ENCODE peak calls at places on chromosomes 13 and 19, in eight cellular contexts. One of them, this sample, is unnamed.

GRCh38 chr19:50796128-50796633 is 6.0 kb downstream of the ACP4 start:
- DNase-seq in thyroid gland: no peak
- DNase-seq in testis: no peak
- DNase-seq in heart left ventricle: no peak
- DNase-seq in Peyer's patch: no peak
- DNase-seq in ovary: no peak
- DNase-seq in transverse colon: no peak
- DNase-seq in suprapubic skin: no peak
- DNase-seq in this sample: no peak

GRCh38 chr19:55443045-55443823 is at the start of gene SHISA7:
- DNase-seq in thyroid gland: no peak
- DNase-seq in testis: no peak
- DNase-seq in heart left ventricle: no peak
- DNase-seq in Peyer's patch: no peak
- DNase-seq in ovary: no peak
- DNase-seq in transverse colon: no peak
- DNase-seq in suprapubic skin: no peak
- DNase-seq in this sample: no peak

GRCh38 chr19:18507021-18507726 is 14.7 kb downstream of the ELL start:
- DNase-seq in thyroid gland: no peak
- DNase-seq in testis: no peak
- DNase-seq in heart left ventricle: peak; percentile 59
- DNase-seq in Peyer's patch: no peak
- DNase-seq in ovary: no peak
- DNase-seq in transverse colon: peak; percentile 63
- DNase-seq in suprapubic skin: no peak
- DNase-seq in this sample: peak; percentile 68

GRCh38 chr13:51243227-51243626 is 21.0 kb downstream of the FAM124A start:
- DNase-seq in thyroid gland: no peak
- DNase-seq in testis: no peak
- DNase-seq in heart left ventricle: no peak
- DNase-seq in Peyer's patch: no peak
- DNase-seq in ovary: no peak
- DNase-seq in transverse colon: no peak
- DNase-seq in suprapubic skin: no peak
- DNase-seq in this sample: no peak

GRCh38 chr13:32032780-32033179 is 1.2 kb downstream of the FRY start:
- DNase-seq in thyroid gland: no peak
- DNase-seq in testis: no peak
- DNase-seq in heart left ventricle: no peak
- DNase-seq in Peyer's patch: no peak
- DNase-seq in ovary: no peak
- DNase-seq in transverse colon: no peak
- DNase-seq in suprapubic skin: no peak
- DNase-seq in this sample: no peak

GRCh38 chr19:5329141-5329540 is 11.5 kb downstream of the PTPRS start:
- DNase-seq in thyroid gland: no peak
- DNase-seq in testis: no peak
- DNase-seq in heart left ventricle: no peak
- DNase-seq in Peyer's patch: no peak
- DNase-seq in ovary: no peak
- DNase-seq in transverse colon: no peak
- DNase-seq in suprapubic skin: no peak
- DNase-seq in this sample: no peak

GRCh38 chr13:43905435-43906031 is 25.8 kb downstream of the LACC1 start:
- DNase-seq in thyroid gland: peak; percentile 13
- DNase-seq in testis: peak; percentile 67
- DNase-seq in heart left ventricle: no peak
- DNase-seq in Peyer's patch: no peak
- DNase-seq in ovary: peak; percentile 44
- DNase-seq in transverse colon: no peak
- DNase-seq in suprapubic skin: no peak
- DNase-seq in this sample: peak; percentile 40

GRCh38 chr13:20608438-20609020 is 41.6 kb downstream of the IFT88 start:
- DNase-seq in thyroid gland: peak; percentile 35
- DNase-seq in testis: no peak
- DNase-seq in heart left ventricle: no peak
- DNase-seq in Peyer's patch: no peak
- DNase-seq in ovary: no peak
- DNase-seq in transverse colon: no peak
- DNase-seq in suprapubic skin: no peak
- DNase-seq in this sample: no peak

GRCh38 chr13:93260591-93260990 is 34.0 kb downstream of the GPC6 start:
- DNase-seq in thyroid gland: no peak
- DNase-seq in testis: no peak
- DNase-seq in heart left ventricle: no peak
- DNase-seq in Peyer's patch: no peak
- DNase-seq in ovary: no peak
- DNase-seq in transverse colon: no peak
- DNase-seq in suprapubic skin: no peak
- DNase-seq in this sample: no peak

GRCh38 chr13:112343591-112343990 is 32.6 kb upstream of the SPACA7 start:
- DNase-seq in thyroid gland: no peak
- DNase-seq in testis: no peak
- DNase-seq in heart left ventricle: no peak
- DNase-seq in Peyer's patch: no peak
- DNase-seq in ovary: no peak
- DNase-seq in transverse colon: no peak
- DNase-seq in suprapubic skin: no peak
- DNase-seq in this sample: no peak

DNA sequence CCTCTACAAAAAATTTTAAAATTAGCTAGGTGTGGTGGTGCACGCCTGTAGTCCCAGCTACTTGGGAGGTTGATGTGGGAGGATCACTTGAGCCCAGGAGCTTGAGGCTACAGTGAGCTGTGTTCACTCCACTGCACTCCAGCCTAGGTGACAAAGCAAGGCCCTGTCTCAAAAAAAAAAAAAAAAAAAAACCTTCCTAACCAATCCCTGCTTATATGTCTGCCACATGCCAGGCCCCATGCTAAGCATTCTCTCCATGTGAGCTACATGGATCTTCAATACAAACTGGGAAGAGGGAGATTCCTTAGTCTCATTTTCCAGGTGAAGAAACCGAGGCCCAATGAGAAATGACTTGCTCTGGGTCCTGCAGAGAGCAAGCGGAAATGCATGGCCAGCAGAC is 2.3 kb upstream of the OVOL3 start:
- DNase-seq in thyroid gland: no peak
- DNase-seq in testis: no peak
- DNase-seq in heart left ventricle: no peak
- DNase-seq in Peyer's patch: no peak
- DNase-seq in ovary: no peak
- DNase-seq in transverse colon: no peak
- DNase-seq in suprapubic skin: no peak
- DNase-seq in this sample: no peak
- H3K4me1 ChIP-seq in thyroid gland: peaks cover under 1% of the 10 kb centered on the region
- H3K4me1 ChIP-seq in testis: peaks cover 4% of the 10 kb centered on the region
- H3K4me1 ChIP-seq in heart left ventricle: peaks cover 4% of the 10 kb centered on the region
- H3K4me1 ChIP-seq in Peyer's patch: no peaks in the 10 kb centered on the region
- H3K4me1 ChIP-seq in ovary: peaks cover 5% of the 10 kb centered on the region
- H3K4me1 ChIP-seq in transverse colon: peaks cover 2% of the 10 kb centered on the region
- H3K4me1 ChIP-seq in suprapubic skin: peaks cover 5% of the 10 kb centered on the region
- H3K4me1 ChIP-seq in this sample: peaks cover 5% of the 10 kb centered on the region

DNA sequence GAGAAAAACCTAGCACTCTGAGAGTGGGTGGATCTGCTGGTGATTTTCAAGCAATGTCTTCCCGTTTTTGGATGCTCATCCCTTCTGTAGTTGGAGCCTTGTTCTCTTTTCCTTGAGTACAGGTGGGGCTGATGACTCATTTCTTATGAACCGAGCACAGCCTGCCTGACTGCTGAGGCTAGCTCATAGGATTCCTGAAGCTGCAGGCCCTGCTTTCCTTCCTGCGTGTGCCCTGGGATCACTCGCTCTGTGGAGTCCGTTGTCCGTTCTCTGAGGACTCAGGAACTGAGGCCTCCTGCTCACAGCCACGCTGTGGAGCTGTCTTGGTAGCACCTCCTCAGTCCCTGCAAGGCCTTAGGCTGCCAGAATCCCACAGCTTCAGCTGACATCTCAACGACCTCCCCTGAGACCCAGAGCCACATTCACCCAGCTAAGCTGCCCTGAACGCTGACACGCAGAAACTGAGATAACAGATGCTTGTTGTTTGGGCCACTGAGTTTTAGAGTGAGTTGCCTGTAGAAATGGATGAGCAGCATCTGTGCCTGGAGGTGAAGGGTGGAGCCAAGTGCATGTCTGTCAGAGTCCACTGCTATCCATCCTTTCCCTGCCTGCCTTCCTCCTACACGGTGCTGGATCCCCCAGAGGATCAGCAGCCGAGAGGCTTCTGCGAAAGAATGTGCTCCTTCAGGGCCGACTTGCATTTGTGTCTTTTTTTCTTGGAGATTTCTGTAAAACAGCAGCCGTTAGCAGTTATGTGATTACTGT is 73.0 kb downstream of the ARHGEF7 start:
- DNase-seq in thyroid gland: no peak
- DNase-seq in testis: no peak
- DNase-seq in heart left ventricle: no peak
- DNase-seq in Peyer's patch: no peak
- DNase-seq in ovary: no peak
- DNase-seq in transverse colon: no peak
- DNase-seq in suprapubic skin: no peak
- DNase-seq in this sample: no peak
- H3K4me3 ChIP-seq in thyroid gland: no peak overlapping the region
- H3K4me3 ChIP-seq in testis: no peak overlapping the region
- H3K4me3 ChIP-seq in heart left ventricle: no peak overlapping the region
- H3K4me3 ChIP-seq in Peyer's patch: no peak overlapping the region
- H3K4me3 ChIP-seq in ovary: no peak overlapping the region
- H3K4me3 ChIP-seq in transverse colon: no peak overlapping the region
- H3K4me3 ChIP-seq in suprapubic skin: no peak overlapping the region
- H3K4me3 ChIP-seq in this sample: no peak overlapping the region

GRCh38 chr19:2413629-2414028 is 13.8 kb downstream of the TIMM13 start:
- DNase-seq in thyroid gland: no peak
- DNase-seq in testis: no peak
- DNase-seq in heart left ventricle: no peak
- DNase-seq in Peyer's patch: no peak
- DNase-seq in ovary: no peak
- DNase-seq in transverse colon: no peak
- DNase-seq in suprapubic skin: no peak
- DNase-seq in this sample: no peak

GRCh38 chr19:2417881-2418406 is 9.4 kb downstream of the TIMM13 start:
- DNase-seq in thyroid gland: no peak
- DNase-seq in testis: no peak
- DNase-seq in heart left ventricle: no peak
- DNase-seq in Peyer's patch: no peak
- DNase-seq in ovary: no peak
- DNase-seq in transverse colon: no peak
- DNase-seq in suprapubic skin: no peak
- DNase-seq in this sample: no peak

GRCh38 chr19:2415281-2415972 is 12.0 kb downstream of the TIMM13 start:
- DNase-seq in thyroid gland: no peak
- DNase-seq in testis: no peak
- DNase-seq in heart left ventricle: no peak
- DNase-seq in Peyer's patch: no peak
- DNase-seq in ovary: no peak
- DNase-seq in transverse colon: no peak
- DNase-seq in suprapubic skin: no peak
- DNase-seq in this sample: no peak

GRCh38 chr19:2415973-2416319 is 11.4 kb downstream of the TIMM13 start:
- DNase-seq in thyroid gland: no peak
- DNase-seq in testis: no peak
- DNase-seq in heart left ventricle: no peak
- DNase-seq in Peyer's patch: no peak
- DNase-seq in ovary: no peak
- DNase-seq in transverse colon: no peak
- DNase-seq in suprapubic skin: no peak
- DNase-seq in this sample: no peak

DNA sequence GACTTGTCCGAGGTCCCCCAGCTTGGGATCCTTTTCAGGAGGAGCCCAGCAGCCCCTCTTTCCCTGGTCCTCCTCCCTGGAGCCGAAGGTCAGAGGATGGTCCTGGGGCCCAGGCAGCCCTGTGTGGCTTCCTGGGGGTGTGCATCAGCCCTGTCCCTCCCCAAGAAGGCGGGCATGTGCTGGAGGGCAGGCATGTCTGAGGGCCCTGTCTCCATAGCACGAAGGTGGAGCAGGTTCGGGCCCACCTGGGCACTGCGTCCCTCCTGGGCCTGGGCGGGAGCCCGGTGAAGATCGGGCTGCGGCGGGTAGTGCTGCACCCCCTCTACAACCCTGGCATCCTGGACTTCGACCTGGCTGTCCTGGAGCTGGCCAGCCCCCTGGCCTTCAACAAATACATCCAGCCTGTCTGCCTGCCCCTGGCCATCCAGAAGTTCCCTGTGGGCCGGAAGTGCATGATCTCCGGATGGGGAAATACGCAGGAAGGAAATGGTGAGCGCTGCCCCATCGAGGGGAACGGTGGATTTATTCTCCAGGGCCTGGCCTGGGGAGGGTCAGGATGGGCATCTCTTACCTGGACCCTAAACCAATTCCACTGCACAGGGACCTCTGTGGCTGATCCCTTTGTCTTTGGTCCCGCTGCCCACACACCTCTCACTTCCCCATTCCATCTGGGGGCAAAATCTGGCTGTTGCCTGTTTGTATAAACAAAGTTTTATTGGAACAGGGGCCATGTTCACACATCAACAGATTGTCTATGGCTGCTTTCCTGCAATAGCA is 10.9 kb downstream of the TIMM13 start:
- DNase-seq in thyroid gland: no peak
- DNase-seq in testis: no peak
- DNase-seq in heart left ventricle: no peak
- DNase-seq in Peyer's patch: no peak
- DNase-seq in ovary: no peak
- DNase-seq in transverse colon: no peak
- DNase-seq in suprapubic skin: no peak
- DNase-seq in this sample: no peak
- TF ChIP-seq POLR2A in thyroid gland: no peak
- TF ChIP-seq POLR2A in testis: no peak
- TF ChIP-seq POLR2A in heart left ventricle: no peak
- TF ChIP-seq POLR2A in Peyer's patch: no peak
- TF ChIP-seq POLR2A in ovary: no peak
- TF ChIP-seq POLR2A in transverse colon: no peak
- TF ChIP-seq POLR2A in suprapubic skin: no peak
- TF ChIP-seq POLR2A in this sample: no peak

GRCh38 chr13:113857531-113858195 is 6.2 kb downstream of the GAS6 start:
- DNase-seq in thyroid gland: no peak
- DNase-seq in testis: peak; percentile 16
- DNase-seq in heart left ventricle: no peak
- DNase-seq in Peyer's patch: no peak
- DNase-seq in ovary: no peak
- DNase-seq in transverse colon: no peak
- DNase-seq in suprapubic skin: peak; percentile 74
- DNase-seq in this sample: no peak

GRCh38 chr13:113860051-113860471 is 3.8 kb downstream of the GAS6 start:
- DNase-seq in thyroid gland: no peak
- DNase-seq in testis: peak; percentile 16
- DNase-seq in heart left ventricle: no peak
- DNase-seq in Peyer's patch: no peak
- DNase-seq in ovary: peak; percentile 5
- DNase-seq in transverse colon: peak; percentile 81
- DNase-seq in suprapubic skin: no peak
- DNase-seq in this sample: no peak

GRCh38 chr13:113860579-113861432 is 3.1 kb downstream of the GAS6 start:
- DNase-seq in thyroid gland: peak; percentile 75
- DNase-seq in testis: peak; percentile 83
- DNase-seq in heart left ventricle: no peak
- DNase-seq in Peyer's patch: no peak
- DNase-seq in ovary: peak; percentile 51
- DNase-seq in transverse colon: peak; percentile 87
- DNase-seq in suprapubic skin: peak; percentile 70
- DNase-seq in this sample: no peak

GRCh38 chr13:113861433-113862030 is 2.3 kb downstream of the GAS6 start:
- DNase-seq in thyroid gland: no peak
- DNase-seq in testis: peak; percentile 61
- DNase-seq in heart left ventricle: no peak
- DNase-seq in Peyer's patch: no peak
- DNase-seq in ovary: no peak
- DNase-seq in transverse colon: no peak
- DNase-seq in suprapubic skin: peak; percentile 66
- DNase-seq in this sample: no peak

GRCh38 chr13:113859311-113860050 is 4.4 kb downstream of the GAS6 start:
- DNase-seq in thyroid gland: no peak
- DNase-seq in testis: peak; percentile 11
- DNase-seq in heart left ventricle: no peak
- DNase-seq in Peyer's patch: no peak
- DNase-seq in ovary: no peak
- DNase-seq in transverse colon: no peak
- DNase-seq in suprapubic skin: no peak
- DNase-seq in this sample: no peak
- H3K4me1 ChIP-seq in thyroid gland: peaks cover 25% of the 10 kb centered on the region
- H3K4me1 ChIP-seq in testis: peaks cover 68% of the 10 kb centered on the region
- H3K4me1 ChIP-seq in heart left ventricle: peaks cover 73% of the 10 kb centered on the region
- H3K4me1 ChIP-seq in Peyer's patch: peaks cover 30% of the 10 kb centered on the region
- H3K4me1 ChIP-seq in ovary: peaks cover 45% of the 10 kb centered on the region
- H3K4me1 ChIP-seq in transverse colon: peaks cover 72% of the 10 kb centered on the region
- H3K4me1 ChIP-seq in suprapubic skin: peaks cover 77% of the 10 kb centered on the region
- H3K4me1 ChIP-seq in this sample: peaks cover 45% of the 10 kb centered on the region